ENCODE peak calls at places on chromosomes 2 and 18, in five cellular contexts. H, V, N, G and J are unnamed samples.

GRCh38 chr2:15893085-15893484 is 47.3 kb upstream of the MYCN start:
- DNase-seq in H (no peak), G (no peak), N (no peak), V (no peak), J (no peak)

GRCh38 chr2:217695033-217695520 is 307.7 kb downstream of the TNS1 start:
- DNase-seq in V (no peak), H (peak; percentile 8), G (no peak), N (no peak), J (no peak)

GRCh38 chr18:9231852-9232476 is 95.4 kb downstream of the ANKRD12 start:
- DNase-seq in G (no peak), V (no peak), H (no peak), N (no peak), J (no peak)

GRCh38 chr2:1743396-1744150 is 742 bp downstream of the PXDN start:
- DNase-seq in G (no peak), V (no peak), H (peak; percentile 27), N (no peak), J (no peak)

GRCh38 chr2:224749136-224749535 is 33.0 kb upstream of the CCDC195 start:
- DNase-seq in N (no peak), H (no peak), G (no peak), V (no peak), J (no peak)

GRCh38 chr2:72788756-72789155 is 37.1 kb downstream of the EXOC6B start:
- DNase-seq in N (no peak), H (no peak), V (no peak), G (no peak), J (no peak)

GRCh38 chr2:11866358-11867335 is 120.2 kb downstream of the LPIN1 start:
- DNase-seq in G (no peak), N (no peak), H (no peak), V (no peak), J (peak; percentile 12)

GRCh38 chr2:234292205-234292954 is 204.5 kb downstream of the ARL4C start:
- DNase-seq in H (no peak), V (peak; percentile 93), G (no peak), N (no peak), J (no peak)

GRCh38 chr2:204109681-204110080 is 173.1 kb downstream of the ICOS start:
- DNase-seq in N (no peak), V (no peak), G (peak; percentile 9), H (no peak), J (no peak)

GRCh38 chr2:112980537-112980936 is 2.7 kb downstream of the IL36G start:
- DNase-seq in N (no peak), V (no peak), H (no peak), G (no peak), J (no peak)

GRCh38 chr2:239318790-239319189 is 82.0 kb downstream of the HDAC4 start:
- DNase-seq in H (no peak), G (no peak), N (no peak), V (no peak), J (peak; percentile 46)

GRCh38 chr2:30321466-30321865 is 90.1 kb downstream of the LBH start:
- DNase-seq in G (peak; percentile 17), V (no peak), N (no peak), H (no peak), J (no peak)

GRCh38 chr2:230690439-230690838 is 22.2 kb upstream of the CAB39 start:
- DNase-seq in G (peak; percentile 19), V (no peak), N (peak; percentile 100), H (no peak), J (no peak)

GRCh38 chr2:73979021-73979420 is 5.7 kb upstream of the TET3 start:
- DNase-seq in V (no peak), G (no peak), N (no peak), H (no peak), J (no peak)

GRCh38 chr2:238132463-238133450 is 5.7 kb upstream of the KLHL30 start:
- DNase-seq in N (no peak), V (no peak), G (no peak), H (no peak), J (no peak)

GRCh38 chr2:13212115-13212514 is 495.4 kb downstream of the TRIB2 start:
- DNase-seq in N (no peak), H (no peak), G (no peak), V (no peak), J (no peak)

GRCh38 chr18:56108486-56109367 is 520.7 kb upstream of the TCF4 start:
- DNase-seq in N (no peak), V (no peak), H (no peak), G (peak; percentile 4), J (no peak)

GRCh38 chr18:40962784-40963183 is 992.2 kb upstream of the PIK3C3 start:
- DNase-seq in H (no peak), V (no peak), N (no peak), G (no peak), J (no peak)

GRCh38 chr2:174546519-174547506 is 50.8 kb downstream of the WIPF1 start:
- DNase-seq in G (peak; percentile 44), H (peak; percentile 79), V (peak; percentile 57), N (peak; percentile 36), J (no peak)

GRCh38 chr2:28344756-28345291 is 47.8 kb upstream of the FOSL2 start:
- DNase-seq in N (no peak), V (no peak), G (no peak), H (no peak), J (no peak)

GRCh38 chr2:199903111-199903510 is 8.0 kb upstream of the C2orf69 start:
- DNase-seq in N (no peak), V (no peak), G (peak; percentile 50), H (no peak), J (no peak)

GRCh38 chr2:7539760-7540159 is 622.5 kb downstream of the RNF144A start:
- DNase-seq in N (no peak), H (no peak), V (no peak), G (no peak), J (no peak)

GRCh38 chr2:72026819-72027425 is 120.7 kb downstream of the CYP26B1 start:
- DNase-seq in G (no peak), N (no peak), V (no peak), H (no peak), J (peak; percentile 24)

GRCh38 chr2:149507933-149508332 is 79.6 kb downstream of the MMADHC start:
- DNase-seq in V (no peak), H (no peak), N (no peak), G (no peak), J (no peak)

GRCh38 chr2:226995625-226996041 is 159.8 kb downstream of the RHBDD1 start:
- DNase-seq in V (no peak), G (peak; percentile 92), N (peak; percentile 13), H (no peak), J (peak; percentile 38)

GRCh38 chr2:44100351-44100750 is 68.3 kb upstream of the PPM1B start:
- DNase-seq in G (peak; percentile 89), H (peak; percentile 85), N (no peak), V (no peak), J (peak; percentile 74)

DNA sequence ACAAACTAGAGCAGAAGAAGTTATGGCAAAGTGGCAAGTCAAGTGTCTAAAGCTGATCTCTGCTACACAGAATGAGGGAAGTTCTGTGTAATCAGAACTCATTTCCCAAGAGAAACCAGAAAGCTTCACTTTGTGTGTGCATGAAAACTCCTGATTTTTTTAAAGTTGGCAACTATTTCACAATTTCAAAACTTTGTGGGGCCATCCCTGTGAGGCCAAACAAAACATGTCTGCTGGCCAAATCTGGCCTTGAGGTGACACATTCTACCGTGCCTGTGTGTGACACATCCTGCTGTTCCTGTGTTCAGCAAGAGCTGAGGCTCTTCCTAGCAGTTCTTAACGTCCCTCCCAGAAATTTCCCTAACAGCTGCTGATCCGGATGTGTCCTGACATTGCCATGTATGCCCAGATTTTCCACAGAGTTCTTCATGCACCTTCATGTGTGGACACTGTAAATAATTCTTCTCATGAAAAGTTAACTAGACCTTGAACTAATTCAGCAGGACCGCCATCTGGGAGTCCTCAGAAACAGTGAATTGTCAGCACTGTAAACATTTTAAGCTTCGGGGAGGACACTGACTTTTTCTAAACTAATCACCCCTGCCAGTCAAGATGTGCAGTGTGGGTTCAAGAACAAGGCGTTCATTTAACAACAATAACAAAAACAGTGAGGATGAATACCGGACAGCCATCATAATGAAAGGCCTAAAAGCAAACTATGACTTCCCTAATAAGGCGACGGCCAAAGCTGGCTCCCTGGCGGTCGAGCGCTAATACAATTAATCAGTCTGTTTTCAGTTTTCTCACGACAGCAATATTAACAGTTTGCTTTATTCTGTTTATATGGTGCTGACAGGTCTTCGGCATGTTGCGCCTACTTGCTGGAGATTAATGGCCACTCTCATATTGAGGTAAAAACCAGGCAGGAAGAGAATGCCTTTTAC is 98.9 kb downstream of the PLEKHM3 start:
- DNase-seq in H (no peak), N (peak; percentile 58), V (no peak), G (peak; percentile 94), J (no peak)
- H3K4me3 ChIP-seq in H (no peak overlapping the region), N (no peak overlapping the region), V (no peak overlapping the region), G (no peak overlapping the region), J (peak overlapping the region; percentile 2)

GRCh38 chr2:36478999-36479398 is 119.0 kb downstream of the FEZ2 start:
- DNase-seq in H (no peak), V (no peak), N (no peak), G (no peak), J (no peak)
- H3K27ac ChIP-seq in H (no peak overlapping the region), V (no peak overlapping the region), N (no peak overlapping the region), G (peak overlapping the region; percentile 18), J (peak overlapping the region; percentile 55)

DNA sequence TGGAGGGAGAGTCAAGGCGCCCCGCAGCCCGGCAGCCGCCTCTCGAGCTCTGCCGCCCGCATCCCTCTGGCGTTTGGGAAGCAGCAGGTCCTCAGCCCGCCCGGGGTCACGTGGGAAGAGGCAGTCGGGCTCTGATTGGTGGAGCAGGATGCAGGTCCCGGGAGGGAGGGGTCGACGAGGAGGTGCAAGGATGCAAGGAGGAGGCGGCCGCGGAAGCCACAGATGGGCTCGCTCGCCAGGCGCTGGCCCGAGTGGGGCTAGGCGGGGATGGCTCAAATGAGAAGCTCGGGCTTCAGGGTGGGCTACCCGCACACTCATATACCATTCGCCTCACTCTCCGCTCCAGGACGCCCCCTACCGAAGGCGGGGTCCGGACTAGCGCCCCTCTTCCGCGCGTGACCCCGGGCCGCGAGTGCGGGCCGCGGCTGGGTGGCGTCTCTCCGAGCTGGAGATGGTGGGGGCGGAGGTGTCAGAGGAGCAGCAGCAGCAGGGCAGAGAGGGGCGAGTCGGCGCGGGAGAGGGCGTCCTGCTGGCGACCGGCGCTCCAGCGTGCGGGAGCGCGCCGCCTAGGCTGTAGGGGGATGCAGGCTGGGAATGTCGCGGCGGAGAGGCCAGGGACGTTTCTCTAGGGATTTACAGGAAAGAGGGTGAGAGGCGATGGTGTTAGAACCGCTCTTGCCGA is at the start of gene TMEFF2:
- DNase-seq in V (no peak), G (peak; percentile 18), N (peak; percentile 14), H (no peak), J (no peak)
- TF ChIP-seq CTCF in V (no peak), G (no peak), N (no peak), H (no peak), J (no peak)

DNA sequence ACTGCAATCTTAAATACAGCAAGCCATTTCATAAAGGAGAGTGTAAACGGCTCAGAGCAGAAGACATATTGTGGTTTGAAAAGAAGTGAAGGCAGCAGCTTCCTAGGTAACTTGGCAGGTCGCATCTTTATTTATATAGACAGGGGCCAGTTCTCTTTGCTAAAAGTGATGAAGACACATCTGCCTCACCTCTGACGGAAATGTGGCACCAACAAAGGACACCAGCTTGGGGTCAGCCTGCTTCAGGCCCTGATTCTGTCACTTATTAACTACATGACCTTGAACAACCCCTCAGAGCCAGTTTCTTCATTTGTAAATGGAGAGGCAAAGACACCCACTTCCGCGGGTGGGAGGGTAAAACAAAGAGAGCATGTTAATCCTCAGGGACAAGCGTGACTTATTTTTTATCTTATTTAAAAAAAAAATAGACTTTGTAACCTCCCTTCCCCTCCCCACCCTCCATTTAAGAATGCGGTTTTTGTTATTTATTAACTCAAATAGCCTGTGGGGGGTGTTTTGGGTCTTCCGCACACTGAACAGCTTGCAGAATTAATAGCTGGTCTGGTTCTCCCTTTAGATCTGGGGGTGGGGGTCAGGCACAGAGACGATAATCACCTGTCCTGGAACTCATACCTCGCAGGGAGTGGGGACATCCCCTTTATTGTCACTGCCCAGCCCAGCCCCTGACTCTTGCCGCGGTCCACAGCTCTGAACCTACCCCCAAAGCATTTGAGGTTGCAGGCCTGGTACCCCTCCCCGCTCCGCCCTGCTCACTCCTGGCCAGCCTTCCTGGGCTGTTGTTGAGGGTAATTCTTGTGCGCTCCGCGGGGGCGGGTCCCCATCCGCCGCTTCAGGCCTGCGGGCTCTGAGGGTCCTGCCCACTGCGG is 64.2 kb upstream of the TMEM17 start:
- DNase-seq in N (no peak), V (no peak), G (no peak), H (no peak), J (no peak)
- H3K4me3 ChIP-seq in N (no peak overlapping the region), V (no peak overlapping the region), G (no peak overlapping the region), H (no peak overlapping the region), J (no peak overlapping the region)